ENCODE peak calls at places on chromosome 2, in six cellular contexts. B, W, Z, L, D and X are unnamed samples.

GRCh38 chr2:216131175-216131926 is 22.2 kb downstream of the XRCC5 start:
- DNase-seq in W (no peak), L (no peak), D (peak; percentile 19), B (no peak), Z (no peak), X (no peak)

GRCh38 chr2:73004889-73005596 is 66.5 kb downstream of the SFXN5 start:
- DNase-seq in Z (no peak), W (no peak), L (no peak), B (no peak), D (no peak), X (no peak)

GRCh38 chr2:98744595-98744994 is 13.7 kb upstream of the MGAT4A start:
- DNase-seq in Z (no peak), B (no peak), D (no peak), L (no peak), W (no peak), X (no peak)

GRCh38 chr2:240511351-240512108 is 46.3 kb downstream of the ANKMY1 start:
- DNase-seq in B (no peak), W (no peak), Z (no peak), D (no peak), L (no peak), X (no peak)

GRCh38 chr2:221758076-221758475 is 186.0 kb upstream of the EPHA4 start:
- DNase-seq in Z (no peak), W (no peak), B (peak; percentile 23), D (no peak), L (no peak), X (no peak)

GRCh38 chr2:127011136-127011740 is 95.7 kb downstream of the BIN1 start:
- DNase-seq in W (no peak), D (no peak), L (no peak), Z (no peak), B (peak; percentile 28), X (no peak)

GRCh38 chr2:43220982-43221659 is 5.3 kb downstream of the ZFP36L2 start:
- DNase-seq in D (peak; percentile 99), Z (peak; percentile 95), B (peak; percentile 93), W (no peak), L (peak; percentile 94), X (peak; percentile 95)

GRCh38 chr2:201931475-201931874 is 102.2 kb upstream of the FZD7 start:
- DNase-seq in Z (no peak), B (no peak), L (no peak), D (no peak), W (no peak), X (no peak)

GRCh38 chr2:148721991-148722777 is 77.6 kb downstream of the EPC2 start:
- DNase-seq in D (no peak), B (peak; percentile 28), W (no peak), Z (no peak), L (peak; percentile 36), X (peak; percentile 24)

GRCh38 chr2:227748079-227748478 is 2.4 kb downstream of the SCYGR8 start:
- DNase-seq in L (no peak), D (no peak), W (no peak), Z (no peak), B (peak; percentile 10), X (no peak)

GRCh38 chr2:188102881-188103280 is 188.8 kb upstream of the GULP1 start:
- DNase-seq in Z (no peak), L (no peak), D (no peak), B (no peak), W (no peak), X (no peak)

GRCh38 chr2:29260151-29260772 is 145.0 kb downstream of the CLIP4 start:
- DNase-seq in D (peak; percentile 25), Z (peak; percentile 13), L (peak; percentile 61), B (peak; percentile 78), W (peak; percentile 44), X (peak; percentile 33)

GRCh38 chr2:56263876-56264275 is 80.1 kb downstream of the CCDC85A start:
- DNase-seq in Z (no peak), D (no peak), W (no peak), B (no peak), L (no peak), X (no peak)

GRCh38 chr2:46493971-46494250 is 14.5 kb downstream of the TMEM247 start:
- DNase-seq in L (no peak), B (no peak), W (no peak), D (no peak), Z (no peak), X (no peak)

GRCh38 chr2:70627499-70627898 is 73.9 kb upstream of the TGFA start:
- DNase-seq in D (peak; percentile 42), B (peak; percentile 38), W (no peak), L (no peak), Z (no peak), X (no peak)

GRCh38 chr2:53356291-53356905 is 411.2 kb upstream of the CHAC2 start:
- DNase-seq in L (no peak), Z (no peak), B (no peak), W (no peak), D (no peak), X (no peak)

GRCh38 chr2:68901561-68901960 is 30.4 kb upstream of the BMP10 start:
- DNase-seq in Z (no peak), L (no peak), W (no peak), D (no peak), B (no peak), X (no peak)

GRCh38 chr2:173086518-173087213 is 11.0 kb downstream of the MAP3K20 start:
- DNase-seq in L (no peak), Z (no peak), D (peak; percentile 55), B (no peak), W (no peak), X (peak; percentile 54)

GRCh38 chr2:199463708-199464613 is 6.2 kb upstream of the SATB2 start:
- DNase-seq in D (no peak), Z (no peak), L (no peak), W (no peak), B (no peak), X (no peak)

GRCh38 chr2:105299290-105299689 is 30.2 kb downstream of the TGFBRAP1 start:
- DNase-seq in B (no peak), W (no peak), Z (no peak), D (no peak), L (no peak), X (no peak)

GRCh38 chr2:241818943-241819270 is 9.9 kb downstream of the NEU4 start:
- DNase-seq in D (no peak), W (no peak), L (no peak), B (no peak), Z (no peak), X (no peak)

GRCh38 chr2:7847321-7847720 is 834.5 kb upstream of the ID2 start:
- DNase-seq in L (no peak), W (no peak), B (no peak), D (no peak), Z (no peak), X (peak; percentile 5)

GRCh38 chr2:218398437-218399390 is 954 bp upstream of the CTDSP1 start:
- DNase-seq in Z (peak; percentile 56), L (peak; percentile 31), D (peak; percentile 73), W (no peak), B (peak; percentile 71), X (peak; percentile 45)

GRCh38 chr2:74675090-74675489 is 21.0 kb downstream of the SEMA4F start:
- DNase-seq in D (no peak), Z (no peak), L (no peak), W (no peak), B (no peak), X (no peak)

GRCh38 chr2:203237501-203238238 is 1.1 kb upstream of the CYP20A1 start:
- DNase-seq in B (no peak), D (no peak), W (no peak), Z (no peak), L (no peak), X (no peak)

GRCh38 chr2:143514413-143514812 is 385.2 kb downstream of the ARHGAP15 start:
- DNase-seq in Z (no peak), W (no peak), L (no peak), B (no peak), D (no peak), X (peak; percentile 3)

GRCh38 chr2:198214108-198214736 is 409.8 kb downstream of the PLCL1 start:
- DNase-seq in L (no peak), Z (peak; percentile 22), B (peak; percentile 7), W (no peak), D (peak; percentile 85), X (no peak)

GRCh38 chr2:226478121-226478809 is 321.4 kb downstream of the IRS1 start:
- DNase-seq in L (peak; percentile 96), B (peak; percentile 89), D (peak; percentile 96), Z (peak; percentile 87), W (peak; percentile 77), X (peak; percentile 96)